ENCODE peak calls at places on chromosomes 2 and 18, in eight cellular contexts. V, P, Z, F, A, N, K and G are unnamed samples.

GRCh38 chr2:214995409-214995808 is 143.0 kb downstream of the ABCA12 start:
- DNase-seq in K (no peak), V (no peak), Z (no peak), A (no peak), P (no peak), F (no peak), N (no peak), G (no peak)

GRCh38 chr2:20667531-20668401 is 822 bp downstream of the GDF7 start:
- DNase-seq in N (no peak), V (no peak), Z (no peak), F (no peak), K (no peak), P (no peak), A (peak; percentile 86), G (no peak)

GRCh38 chr2:219476605-219477578 is 21.8 kb upstream of the GMPPA start:
- DNase-seq in Z (no peak), N (no peak), A (peak; percentile 97), P (no peak), V (no peak), F (no peak), K (no peak), G (no peak)

GRCh38 chr2:216486708-216487107 is 11.9 kb upstream of the RPL37A start:
- DNase-seq in Z (no peak), N (no peak), F (no peak), P (no peak), V (no peak), A (no peak), K (no peak), G (no peak)

GRCh38 chr2:167264380-167264779 is 376.1 kb downstream of the XIRP2 start:
- DNase-seq in F (no peak), K (no peak), A (peak; percentile 12), P (no peak), V (peak; percentile 47), N (no peak), Z (no peak), G (peak; percentile 59)

GRCh38 chr2:173589604-173590277 is 235.1 kb downstream of the CDCA7 start:
- DNase-seq in F (no peak), A (no peak), N (no peak), K (no peak), P (no peak), Z (no peak), V (peak; percentile 30), G (no peak)

GRCh38 chr2:211756266-211756665 is 782.3 kb downstream of the ERBB4 start:
- DNase-seq in K (no peak), N (no peak), A (no peak), V (no peak), Z (no peak), P (no peak), F (no peak), G (no peak)

GRCh38 chr2:108637304-108637669 is 82.0 kb upstream of the RANBP2 start:
- DNase-seq in K (no peak), P (no peak), F (no peak), Z (no peak), A (no peak), N (peak; percentile 65), V (peak; percentile 92), G (no peak)

GRCh38 chr2:61340242-61340641 is 130.6 kb downstream of the USP34 start:
- DNase-seq in N (no peak), V (peak; percentile 86), K (no peak), F (no peak), Z (no peak), P (no peak), A (no peak), G (no peak)

GRCh38 chr2:74532222-74532621 is 2.5 kb downstream of the HTRA2 start:
- DNase-seq in K (peak; percentile 47), Z (no peak), F (no peak), P (no peak), V (peak; percentile 75), A (no peak), N (no peak), G (peak; percentile 62)

GRCh38 chr2:60958800-60959199 is 58.7 kb upstream of the PEX13 start:
- DNase-seq in F (no peak), V (peak; percentile 77), N (peak; percentile 2), A (no peak), Z (no peak), K (no peak), P (no peak), G (no peak)

GRCh38 chr2:171522804-171523338 is 597 bp downstream of the CYBRD1 start:
- DNase-seq in V (peak; percentile 58), K (no peak), P (peak; percentile 81), A (peak; percentile 83), F (no peak), Z (peak; percentile 30), N (no peak), G (no peak)

GRCh38 chr2:3399829-3400228 is 20.3 kb downstream of the TRAPPC12 start:
- DNase-seq in P (no peak), F (no peak), A (peak; percentile 64), Z (no peak), K (no peak), V (no peak), N (no peak), G (no peak)

GRCh38 chr2:158979775-158980174 is 11.3 kb downstream of the TANC1 start:
- DNase-seq in A (no peak), V (no peak), F (no peak), N (no peak), Z (no peak), P (no peak), K (no peak), G (no peak)

GRCh38 chr18:5543036-5543671 is 643 bp downstream of the EPB41L3 start:
- DNase-seq in P (peak; percentile 75), K (no peak), F (no peak), A (peak; percentile 83), V (no peak), N (no peak), Z (no peak), G (no peak)

GRCh38 chr2:7020059-7020458 is 102.8 kb downstream of the RNF144A start:
- DNase-seq in K (no peak), A (no peak), Z (no peak), F (no peak), V (no peak), P (no peak), N (no peak), G (no peak)

GRCh38 chr2:144830543-144830942 is 310.6 kb upstream of the ZEB2 start:
- DNase-seq in A (no peak), K (no peak), N (peak; percentile 24), Z (no peak), V (peak; percentile 12), P (no peak), F (no peak), G (no peak)

GRCh38 chr2:149586898-149587219 is 716 bp downstream of the MMADHC start:
- DNase-seq in Z (no peak), K (no peak), A (no peak), P (no peak), N (no peak), V (no peak), F (no peak), G (no peak)

GRCh38 chr2:18176679-18177215 is 298.3 kb downstream of the KCNS3 start:
- DNase-seq in N (no peak), A (no peak), V (no peak), K (no peak), Z (no peak), P (no peak), F (no peak), G (no peak)

GRCh38 chr18:6747646-6748045 is 18.1 kb downstream of the ARHGAP28 start:
- DNase-seq in A (no peak), P (no peak), K (no peak), V (peak; percentile 96), N (peak; percentile 72), Z (no peak), F (no peak), G (no peak)

GRCh38 chr2:25920326-25920725 is 42.0 kb upstream of the ASXL2 start:
- DNase-seq in P (no peak), V (peak; percentile 70), A (no peak), Z (no peak), K (no peak), F (no peak), N (peak; percentile 91), G (no peak)

GRCh38 chr2:236682651-236683422 is 113.2 kb downstream of the ACKR3 start:
- DNase-seq in Z (no peak), V (no peak), N (peak; percentile 27), F (no peak), P (no peak), K (no peak), A (no peak), G (no peak)

GRCh38 chr2:205902041-205902898 is 183.7 kb downstream of the INO80D start:
- DNase-seq in N (no peak), Z (peak; percentile 83), K (no peak), V (peak; percentile 11), F (no peak), P (no peak), A (no peak), G (peak; percentile 66)